ENCODE peak calls at places on chromosomes 16 and 17, in ten cellular contexts. M is PC-3, X is transverse colon, G is astrocyte, I is uterus, N is OCI-LY7, Y is adrenal gland, Z is mammary epithelial cell, H is stomach, R is osteoblast. S is an unnamed sample. For H3K4me1, the result is how much of the 10 kb centered on the place peaks cover.

GRCh38 chr17:56785396-56785795 is 48.3 kb downstream of the C17orf67 start:
- DNase-seq in M (peak), X (no peak), G (peak), I (no peak), N (no peak), Y (no peak), Z (peak), H (no peak), R (no peak), S (no peak)

GRCh38 chr16:56626685-56627084 is 1.1 kb downstream of the MT1E start:
- DNase-seq in M (no peak), X (no peak), G (no peak), I (no peak), N (no peak), Y (no peak), Z (no peak), H (no peak), R (no peak), S (no peak)

GRCh38 chr17:83183150-83183820 is 103.9 kb downstream of the METRNL start:
- DNase-seq in M (no peak), X (no peak), G (no peak), I (no peak), N (no peak), Y (no peak), Z (no peak), H (no peak), R (peak), S (peak)

GRCh38 chr17:51995797-51996403 is 162.6 kb downstream of the CA10 start:
- DNase-seq in M (peak), X (no peak), G (no peak), I (no peak), N (no peak), Y (no peak), Z (peak), H (no peak), R (no peak), S (no peak)

GRCh38 chr17:2054262-2054739 is 602 bp upstream of the HIC1 start:
- DNase-seq in M (peak), X (no peak), G (no peak), I (peak), N (no peak), Y (no peak), Z (peak), H (no peak), R (peak), S (no peak)

GRCh38 chr16:19696312-19696711 is 21.7 kb downstream of the KNOP1 start:
- DNase-seq in M (peak), X (peak), G (peak), I (peak), N (no peak), Y (peak), Z (peak), H (peak), R (peak), S (peak)

GRCh38 chr16:87336850-87337240 is 19.7 kb upstream of the C16orf95 start:
- DNase-seq in M (no peak), X (no peak), G (no peak), I (no peak), N (no peak), Y (no peak), Z (no peak), H (no peak), R (peak), S (no peak)

GRCh38 chr16:56632160-56632847 is at the start of gene MT1M:
- DNase-seq in M (peak), X (peak), G (no peak), I (peak), N (no peak), Y (no peak), Z (no peak), H (peak), R (peak), S (no peak)

GRCh38 chr17:5745091-5745820 is 160.9 kb upstream of the NLRP1 start:
- DNase-seq in M (no peak), X (no peak), G (no peak), I (no peak), N (no peak), Y (no peak), Z (no peak), H (no peak), R (no peak), S (no peak)

GRCh38 chr17:33461051-33461450 is 168.0 kb upstream of the ASIC2 start:
- DNase-seq in M (no peak), X (no peak), G (no peak), I (no peak), N (no peak), Y (no peak), Z (no peak), H (no peak), R (no peak), S (no peak)

GRCh38 chr16:4052801-4053662 is 63.2 kb downstream of the ADCY9 start:
- DNase-seq in M (peak), X (peak), G (peak), I (no peak), N (no peak), Y (peak), Z (peak), H (no peak), R (peak), S (peak)
- H3K4me1 ChIP-seq in M (under half), X (under half), G (under half), I (under half), N (under half), Y (under half), Z (under half), H (under half), R (under half), S (under half)

GRCh38 chr16:10946308-10946707 is 1.9 kb downstream of the CLEC16A start:
- DNase-seq in M (no peak), X (no peak), G (peak), I (no peak), N (no peak), Y (no peak), Z (peak), H (no peak), R (no peak), S (peak)

GRCh38 chr16:10951016-10951415 is 6.7 kb downstream of the CLEC16A start:
- DNase-seq in M (no peak), X (no peak), G (no peak), I (no peak), N (no peak), Y (no peak), Z (no peak), H (no peak), R (no peak), S (no peak)

GRCh38 chr16:10950393-10950792 is 6.0 kb downstream of the CLEC16A start:
- DNase-seq in M (peak), X (no peak), G (no peak), I (no peak), N (no peak), Y (no peak), Z (peak), H (no peak), R (no peak), S (no peak)

GRCh38 chr16:10947211-10947787 is 2.9 kb downstream of the CLEC16A start:
- DNase-seq in M (no peak), X (no peak), G (no peak), I (no peak), N (no peak), Y (no peak), Z (no peak), H (no peak), R (no peak), S (no peak)

GRCh38 chr16:10949424-10949970 is 5.1 kb downstream of the CLEC16A start:
- DNase-seq in M (peak), X (peak), G (peak), I (no peak), N (peak), Y (peak), Z (no peak), H (no peak), R (peak), S (no peak)
- TF ChIP-seq CTCF in M (no peak), X (no peak), G (no peak), I (no peak), N (peak), Y (no peak), Z (peak), H (no peak), R (no peak), S (no peak)

GRCh38 chr17:49748791-49749190 is 15.1 kb downstream of the FAM117A start:
- DNase-seq in M (no peak), X (peak), G (no peak), I (no peak), N (peak), Y (no peak), Z (no peak), H (no peak), R (no peak), S (no peak)

GRCh38 chr17:49748223-49748622 is 15.7 kb downstream of the FAM117A start:
- DNase-seq in M (no peak), X (no peak), G (no peak), I (no peak), N (peak), Y (no peak), Z (no peak), H (no peak), R (no peak), S (no peak)

GRCh38 chr17:49745175-49746139 is 18.5 kb downstream of the FAM117A start:
- DNase-seq in M (no peak), X (no peak), G (no peak), I (no peak), N (no peak), Y (no peak), Z (no peak), H (no peak), R (no peak), S (no peak)

GRCh38 chr17:49747632-49748031 is 16.3 kb downstream of the FAM117A start:
- DNase-seq in M (no peak), X (no peak), G (no peak), I (no peak), N (no peak), Y (no peak), Z (no peak), H (no peak), R (no peak), S (no peak)

GRCh38 chr17:49746791-49747490 is 17.0 kb downstream of the FAM117A start:
- DNase-seq in M (no peak), X (peak), G (no peak), I (no peak), N (peak), Y (no peak), Z (no peak), H (no peak), R (no peak), S (no peak)
- H3K27ac ChIP-seq in M (no peak), X (peak), G (no peak), I (no peak), N (peak), Y (peak), Z (no peak), H (peak), R (no peak), S (peak)

DNA sequence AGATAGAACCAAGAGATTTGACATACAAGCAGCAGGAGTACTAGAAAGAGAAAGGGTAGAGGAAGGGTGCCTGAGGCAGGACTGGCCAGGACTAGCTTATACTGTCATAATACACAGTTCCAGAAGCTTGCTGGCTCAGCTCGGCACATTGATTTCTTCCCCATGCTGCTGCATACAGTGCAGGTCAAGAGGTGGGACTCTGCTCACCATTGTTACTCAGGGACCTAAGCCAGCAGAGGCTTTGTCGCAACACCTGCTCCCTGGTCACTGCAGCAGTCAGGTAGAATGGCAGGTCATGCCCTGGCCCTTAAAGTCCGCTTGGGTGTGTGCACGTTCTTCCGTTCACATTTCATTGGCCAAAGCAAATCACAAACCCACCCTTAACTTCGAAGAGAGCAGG is 32.8 kb downstream of the LDHD start:
- DNase-seq in M (no peak), X (no peak), G (no peak), I (no peak), N (no peak), Y (no peak), Z (no peak), H (peak), R (no peak), S (no peak)
- H3K4me1 ChIP-seq in M (under half), X (under half), G (under half), I (under half), N (under half), Y (under half), Z (under half), H (half or more), R (under half), S (under half)

GRCh38 chr17:78302478-78302877 is 57.4 kb downstream of the SOCS3 start:
- DNase-seq in M (no peak), X (no peak), G (no peak), I (no peak), N (no peak), Y (no peak), Z (no peak), H (no peak), R (no peak), S (no peak)
- TF ChIP-seq CTCF in M (no peak), X (no peak), G (no peak), I (no peak), N (no peak), Y (no peak), Z (no peak), H (no peak), R (no peak), S (no peak)

S was measured in lung.